ENCODE peak calls at places on chromosome 22, in eight cellular contexts. M is K562, W is RWPE1, V is mucosa of descending colon, Z is hepatocyte, Y is astrocyte of the cerebellum, G is cardiac fibroblast, C is body of pancreas. O is an unnamed sample.
A peak's percentile ranks its signal among the peaks of the same experiment; 100 is the strongest.

GRCh38 chr22:19867617-19868016 is 12.9 kb upstream of the GNB1L start:
- DNase-seq in M (no peak), W (no peak), V (peak; percentile 21), Z (no peak), Y (no peak), G (no peak), C (peak; percentile 4), O (no peak)

GRCh38 chr22:20061481-20061861 is 18.6 kb upstream of the DGCR8 start:
- DNase-seq in M (no peak), W (peak; percentile 76), V (no peak), Z (no peak), Y (no peak), G (peak; percentile 27), C (no peak), O (peak; percentile 70)

GRCh38 chr22:27834364-27835185 is 33.0 kb upstream of the MN1 start:
- DNase-seq in M (no peak), W (no peak), V (no peak), Z (no peak), Y (no peak), G (no peak), C (no peak), O (no peak)

GRCh38 chr22:20550851-20551744 is 43.7 kb downstream of the MED15 start:
- DNase-seq in M (no peak), W (no peak), V (no peak), Z (peak; percentile 55), Y (no peak), G (peak; percentile 82), C (no peak), O (peak; percentile 61)

GRCh38 chr22:50191041-50191740 is 5.5 kb downstream of the TRABD start:
- DNase-seq in M (no peak), W (no peak), V (peak; percentile 84), Z (no peak), Y (no peak), G (no peak), C (peak; percentile 50), O (peak; percentile 54)

GRCh38 chr22:21030032-21030431 is 2.3 kb downstream of the SLC7A4 start:
- DNase-seq in M (no peak), W (no peak), V (no peak), Z (no peak), Y (no peak), G (no peak), C (no peak), O (no peak)

GRCh38 chr22:43782448-43782847 is 29.7 kb downstream of the EFCAB6 start:
- DNase-seq in M (no peak), W (no peak), V (no peak), Z (no peak), Y (no peak), G (peak; percentile 13), C (no peak), O (no peak)

GRCh38 chr22:28017859-28018258 is 98.8 kb upstream of the PITPNB start:
- DNase-seq in M (no peak), W (no peak), V (no peak), Z (no peak), Y (no peak), G (no peak), C (peak; percentile 12), O (no peak)

GRCh38 chr22:37054078-37054440 is 2.5 kb downstream of the KCTD17 start:
- DNase-seq in M (peak; percentile 27), W (no peak), V (no peak), Z (no peak), Y (no peak), G (no peak), C (no peak), O (no peak)

GRCh38 chr22:38652858-38653257 is 3.3 kb downstream of the FAM227A start:
- DNase-seq in M (no peak), W (no peak), V (no peak), Z (peak; percentile 58), Y (no peak), G (no peak), C (no peak), O (no peak)

GRCh38 chr22:24819941-24820461 is 14.0 kb downstream of the SGSM1 start:
- DNase-seq in M (no peak), W (no peak), V (peak; percentile 74), Z (peak; percentile 72), Y (no peak), G (no peak), C (peak; percentile 81), O (no peak)

GRCh38 chr22:24997023-24997422 is 44.5 kb downstream of the KIAA1671 start:
- DNase-seq in M (no peak), W (no peak), V (no peak), Z (no peak), Y (no peak), G (no peak), C (no peak), O (no peak)

GRCh38 chr22:37704645-37705044 is 7.8 kb downstream of the TRIOBP start:
- DNase-seq in M (no peak), W (no peak), V (no peak), Z (no peak), Y (no peak), G (no peak), C (no peak), O (no peak)

GRCh38 chr22:46105494-46106278 is 44.6 kb upstream of the PPARA start:
- DNase-seq in M (no peak), W (peak; percentile 65), V (no peak), Z (peak; percentile 76), Y (peak; percentile 79), G (peak; percentile 63), C (peak; percentile 88), O (no peak)

GRCh38 chr22:48742556-48743343 is 1084.9 kb downstream of the BRD1 start:
- DNase-seq in M (no peak), W (no peak), V (peak; percentile 29), Z (peak; percentile 2), Y (no peak), G (no peak), C (no peak), O (no peak)

GRCh38 chr22:35663371-35663770 is 15.1 kb downstream of the APOL6 start:
- DNase-seq in M (no peak), W (no peak), V (no peak), Z (no peak), Y (no peak), G (peak; percentile 55), C (no peak), O (peak; percentile 34)

GRCh38 chr22:40193429-40194421 is 16.0 kb downstream of the TNRC6B start:
- DNase-seq in M (no peak), W (no peak), V (no peak), Z (peak; percentile 60), Y (no peak), G (peak; percentile 49), C (no peak), O (peak; percentile 69)
- TF ChIP-seq CTCF in M (peak; percentile 33), W (no peak), V (no peak), Z (peak; percentile 53), Y (peak; percentile 54), G (peak; percentile 23), C (peak; percentile 36), O (peak; percentile 52)

GRCh38 chr22:41957941-41958556 is 6.1 kb downstream of the SMIM45 start:
- DNase-seq in M (no peak), W (no peak), V (no peak), Z (no peak), Y (no peak), G (no peak), C (no peak), O (no peak)
- TF ChIP-seq CTCF in M (no peak), W (peak; percentile 18), V (peak; percentile 22), Z (no peak), Y (no peak), G (no peak), C (no peak), O (no peak)

GRCh38 chr22:47698906-47699305 is 936.5 kb downstream of the TBC1D22A start:
- DNase-seq in M (no peak), W (no peak), V (no peak), Z (no peak), Y (no peak), G (no peak), C (no peak), O (no peak)
- TF ChIP-seq CTCF in M (no peak), W (no peak), V (no peak), Z (no peak), Y (no peak), G (no peak), C (no peak), O (no peak)

GRCh38 chr22:44809456-44809855 is 57.1 kb downstream of the ARHGAP8 start:
- DNase-seq in M (no peak), W (no peak), V (peak; percentile 20), Z (no peak), Y (no peak), G (no peak), C (no peak), O (no peak)
- TF ChIP-seq CTCF in M (no peak), W (no peak), V (no peak), Z (no peak), Y (no peak), G (no peak), C (no peak), O (no peak)

GRCh38 chr22:44942979-44943700 is 66.7 kb downstream of the PHF21B start:
- DNase-seq in M (no peak), W (no peak), V (peak; percentile 22), Z (no peak), Y (no peak), G (no peak), C (no peak), O (no peak)
- TF ChIP-seq CTCF in M (no peak), W (no peak), V (no peak), Z (no peak), Y (no peak), G (no peak), C (no peak), O (no peak)

GRCh38 chr22:31085493-31085824 is 4.3 kb downstream of the SMTN start:
- DNase-seq in M (no peak), W (no peak), V (no peak), Z (peak; percentile 26), Y (no peak), G (peak; percentile 36), C (peak; percentile 63), O (peak; percentile 76)
- TF ChIP-seq CTCF in M (no peak), W (peak; percentile 41), V (no peak), Z (no peak), Y (no peak), G (no peak), C (no peak), O (no peak)